ENCODE peak calls at places on chromosomes 16 and 17, in nine cellular contexts. P is A673; A is right atrium auricular region; S is tibial artery; Z is AG10803; G is CD8-positive, alpha-beta T cell; T is activated CD8-positive, alpha-beta T cell treated with anti-CD3 and anti-CD28 coated beads for 36 hours; I is spleen; M is MM.1S. W is an unnamed sample.

GRCh38 chr17:58352843-58353719 is 1.1 kb upstream of the SUPT4H1 start:
- DNase-seq in I (peak), Z (peak), T (peak), S (no peak), M (peak), G (no peak), A (no peak), P (peak), W (no peak)

GRCh38 chr17:48597775-48598631 is 4.4 kb upstream of the HOXB5 start:
- DNase-seq in Z (peak), T (peak), S (peak), M (no peak), I (peak), G (peak), A (peak), P (peak), W (no peak)

GRCh38 chr17:16917995-16918394 is 53.9 kb downstream of the TNFRSF13B start:
- DNase-seq in I (peak), M (no peak), P (no peak), Z (no peak), G (no peak), T (no peak), S (peak), A (no peak), W (no peak)

GRCh38 chr17:80790021-80790765 is 201.4 kb upstream of the CHMP6 start:
- DNase-seq in Z (no peak), T (peak), S (no peak), A (no peak), G (peak), M (no peak), P (peak), I (peak), W (no peak)

GRCh38 chr16:88924834-88925539 is 52.0 kb downstream of the CBFA2T3 start:
- DNase-seq in A (peak), T (peak), Z (peak), P (peak), G (peak), I (peak), S (no peak), M (no peak), W (no peak)

GRCh38 chr16:4323845-4324478 is 8.1 kb downstream of the GLIS2 start:
- DNase-seq in S (peak), M (no peak), I (no peak), P (peak), T (no peak), A (no peak), G (no peak), Z (peak), W (no peak)

GRCh38 chr17:54956802-54957201 is 11.7 kb downstream of the COX11 start:
- DNase-seq in A (no peak), G (no peak), P (no peak), I (no peak), T (no peak), M (no peak), Z (no peak), S (no peak), W (no peak)

GRCh38 chr17:37791434-37791833 is 46.6 kb upstream of the HNF1B start:
- DNase-seq in G (peak), Z (peak), A (no peak), S (no peak), P (peak), I (no peak), M (peak), T (peak), W (no peak)

GRCh38 chr17:14672830-14673229 is 371.9 kb downstream of the HS3ST3B1 start:
- DNase-seq in G (no peak), A (no peak), I (no peak), T (no peak), M (no peak), Z (peak), S (no peak), P (no peak), W (no peak)

GRCh38 chr17:66526827-66527226 is 224.4 kb downstream of the PRKCA start:
- DNase-seq in M (no peak), I (no peak), A (no peak), T (no peak), Z (no peak), G (no peak), P (no peak), S (no peak), W (no peak)

GRCh38 chr17:18008496-18009268 is 30.3 kb downstream of the ATPAF2 start:
- DNase-seq in P (no peak), T (no peak), G (no peak), A (no peak), I (no peak), S (no peak), Z (peak), M (no peak), W (no peak)

GRCh38 chr16:23950291-23950894 is 114.6 kb downstream of the PRKCB start:
- DNase-seq in P (no peak), I (no peak), T (peak), A (no peak), G (no peak), M (no peak), S (no peak), Z (no peak), W (no peak)

GRCh38 chr16:25464058-25464457 is 206.4 kb upstream of the ZKSCAN2 start:
- DNase-seq in Z (no peak), I (no peak), S (no peak), P (peak), T (no peak), M (no peak), A (no peak), G (no peak), W (no peak)

GRCh38 chr16:88772871-88773811 is 11.9 kb downstream of the PIEZO1 start:
- DNase-seq in M (no peak), T (no peak), P (peak), I (no peak), A (no peak), S (peak), G (no peak), Z (peak), W (no peak)

GRCh38 chr17:41769985-41770384 is 16.5 kb downstream of the JUP start:
- DNase-seq in S (no peak), T (no peak), G (no peak), M (no peak), P (no peak), I (no peak), Z (no peak), A (no peak), W (no peak)

GRCh38 chr17:51166987-51167931 is 1.0 kb downstream of the NME2 start:
- DNase-seq in P (peak), S (no peak), Z (peak), M (peak), A (peak), G (peak), T (peak), I (peak), W (no peak)

GRCh38 chr17:13346592-13346991 is 255.1 kb downstream of the HS3ST3A1 start:
- DNase-seq in G (no peak), M (no peak), P (no peak), I (no peak), S (no peak), Z (no peak), T (no peak), A (no peak), W (no peak)

GRCh38 chr16:51146256-51146924 is 4.7 kb downstream of the SALL1 start:
- DNase-seq in T (no peak), M (no peak), G (no peak), S (no peak), P (peak), I (no peak), A (no peak), Z (peak), W (no peak)
- TF ChIP-seq CTCF in T (no peak), M (no peak), G (no peak), S (no peak), P (peak), I (no peak), A (no peak), Z (peak), W (peak)

DNA sequence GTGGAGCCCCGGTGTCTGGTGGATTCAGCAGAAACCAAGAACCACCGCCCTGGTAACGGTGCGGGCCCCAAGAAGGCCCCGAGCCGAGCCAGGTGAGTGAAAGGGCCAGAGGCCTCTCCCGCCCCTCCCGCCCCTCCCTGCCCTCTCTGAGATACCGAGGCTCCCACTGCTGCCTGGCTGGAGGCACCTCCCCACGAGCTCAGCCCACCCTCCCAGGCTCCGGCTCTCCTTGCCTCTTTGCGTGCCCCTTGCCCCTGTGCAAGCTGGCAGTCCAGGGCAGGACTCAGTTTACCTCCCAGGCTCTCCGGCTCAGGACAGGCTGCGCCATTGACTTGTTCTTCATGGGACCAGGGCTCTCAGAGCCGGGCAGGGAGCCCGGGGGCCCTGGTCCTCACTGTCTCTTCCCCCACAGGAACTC is 14.1 kb upstream of the MYO15B start:
- DNase-seq in I (no peak), A (no peak), P (no peak), Z (no peak), S (no peak), M (no peak), G (no peak), T (no peak), W (no peak)
- TF ChIP-seq CTCF in I (no peak), A (no peak), P (no peak), Z (no peak), S (no peak), M (no peak), G (no peak), T (no peak), W (no peak)

DNA sequence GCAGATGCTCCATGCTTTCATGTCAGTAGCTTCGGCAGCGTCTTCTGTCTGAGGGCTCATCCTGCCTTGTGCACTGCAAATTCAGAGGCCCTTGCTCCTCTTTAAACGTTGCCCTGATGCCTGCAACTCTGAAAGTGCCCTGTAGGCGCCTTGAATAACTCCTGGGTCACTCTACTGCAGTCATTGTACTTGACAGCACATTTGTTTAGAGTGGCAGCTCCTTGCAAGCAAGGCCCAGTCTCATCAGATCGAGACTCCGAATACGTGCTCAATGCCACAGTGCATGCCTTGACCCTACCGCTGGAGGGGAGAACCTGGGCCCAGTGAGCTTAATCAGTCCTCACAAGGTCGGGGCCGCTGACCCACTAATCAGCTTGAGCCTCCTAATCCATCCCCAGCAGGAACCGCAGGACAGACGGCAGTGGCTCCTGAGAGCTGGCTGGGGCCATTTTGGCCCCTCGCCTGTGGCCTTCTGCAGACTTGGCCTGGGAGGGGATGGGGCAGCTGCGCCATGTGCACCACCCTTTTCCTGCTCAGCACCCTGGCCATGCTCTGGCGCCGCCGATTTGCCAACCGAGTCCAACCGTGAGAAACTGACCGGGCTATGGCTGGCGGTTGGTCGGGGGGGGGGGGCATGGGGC is at the start of gene PRCD:
- DNase-seq in I (peak), Z (no peak), S (peak), T (no peak), P (no peak), A (no peak), M (no peak), G (no peak), W (peak)
- TF ChIP-seq CTCF in I (no peak), Z (no peak), S (no peak), T (no peak), P (no peak), A (no peak), M (no peak), G (no peak), W (no peak)

DNA sequence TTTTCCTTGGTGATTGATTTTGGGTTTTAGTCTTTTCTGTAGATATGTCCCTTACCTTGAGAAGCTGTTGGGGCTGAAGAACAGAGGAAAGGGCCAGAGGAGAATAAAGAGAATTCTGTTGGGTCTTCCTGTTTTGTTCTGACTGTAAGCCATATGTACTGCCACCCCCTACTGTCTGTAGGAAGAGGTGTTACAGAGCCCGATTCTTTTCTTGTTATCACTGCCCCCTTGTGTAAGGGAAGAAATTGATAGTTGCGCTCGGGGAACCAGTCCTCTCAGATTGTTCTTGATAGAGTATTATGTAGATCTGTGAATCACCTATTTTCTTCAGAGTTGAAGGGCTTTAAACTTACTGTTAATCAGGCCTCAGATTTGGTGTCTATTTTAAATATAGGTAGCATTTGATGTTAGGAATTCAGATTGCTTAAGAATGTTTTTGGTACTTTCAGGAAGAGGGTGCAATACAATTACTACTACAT is 2.4 kb downstream of the TANC2 start:
- DNase-seq in P (peak), I (no peak), A (no peak), T (peak), S (peak), Z (peak), M (peak), G (peak), W (no peak)
- TF ChIP-seq CTCF in P (peak), I (peak), A (peak), T (peak), S (peak), Z (peak), M (peak), G (peak), W (peak)

GRCh38 chr16:67199808-67200198 is 872 bp downstream of the ELMO3 start:
- DNase-seq in I (no peak), P (no peak), Z (no peak), M (no peak), A (no peak), T (no peak), S (no peak), G (no peak), W (no peak)
- TF ChIP-seq CTCF in I (no peak), P (no peak), Z (no peak), M (no peak), A (no peak), T (no peak), S (no peak), G (no peak), W (peak)

DNA sequence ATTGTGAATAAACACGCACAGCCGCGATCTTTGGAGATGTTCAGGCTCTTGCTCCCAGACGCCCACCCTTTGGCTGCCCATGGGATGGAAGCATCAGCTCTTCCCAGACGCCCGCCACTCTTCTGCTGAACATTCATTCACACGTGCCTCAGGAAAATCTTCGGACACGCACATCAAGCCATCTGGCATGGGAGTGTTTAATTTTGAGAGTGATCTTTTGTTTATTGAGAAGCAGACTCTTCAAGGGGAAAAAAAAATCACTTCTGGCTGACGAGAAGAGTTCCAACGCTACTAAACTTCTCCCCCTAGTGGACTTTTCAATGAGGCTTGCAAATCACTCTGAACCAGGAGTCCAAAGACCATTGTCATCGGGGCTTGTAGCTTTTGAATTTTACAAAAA is 62.0 kb upstream of the NUDT7 start:
- DNase-seq in A (no peak), T (no peak), M (no peak), Z (peak), S (no peak), I (no peak), G (no peak), P (peak), W (no peak)
- TF ChIP-seq CTCF in A (peak), T (peak), M (peak), Z (peak), S (peak), I (peak), G (no peak), P (peak), W (peak)

GRCh38 chr17:74453665-74454196 is 12.7 kb upstream of the CD300A start:
- DNase-seq in T (no peak), A (no peak), P (no peak), G (no peak), S (no peak), M (peak), I (no peak), Z (no peak), W (no peak)
- TF ChIP-seq CTCF in T (no peak), A (no peak), P (no peak), G (peak), S (no peak), M (no peak), I (peak), Z (no peak), W (no peak)

GRCh38 chr17:1002771-1003555 is 6.0 kb downstream of the TIMM22 start:
- DNase-seq in M (no peak), P (no peak), T (no peak), I (no peak), S (no peak), G (no peak), Z (peak), A (no peak), W (no peak)

GRCh38 chr17:1002412-1002753 is 5.5 kb downstream of the TIMM22 start:
- DNase-seq in S (no peak), M (no peak), Z (no peak), T (no peak), P (no peak), A (no peak), G (no peak), I (no peak), W (no peak)

GRCh38 chr17:998111-998510 is 1.2 kb downstream of the TIMM22 start:
- DNase-seq in T (no peak), I (no peak), G (no peak), S (no peak), P (no peak), A (no peak), Z (no peak), M (no peak), W (no peak)

GRCh38 chr17:1001640-1002411 is 4.9 kb downstream of the TIMM22 start:
- DNase-seq in M (no peak), P (no peak), A (no peak), S (peak), G (no peak), T (no peak), Z (peak), I (no peak), W (no peak)

DNA sequence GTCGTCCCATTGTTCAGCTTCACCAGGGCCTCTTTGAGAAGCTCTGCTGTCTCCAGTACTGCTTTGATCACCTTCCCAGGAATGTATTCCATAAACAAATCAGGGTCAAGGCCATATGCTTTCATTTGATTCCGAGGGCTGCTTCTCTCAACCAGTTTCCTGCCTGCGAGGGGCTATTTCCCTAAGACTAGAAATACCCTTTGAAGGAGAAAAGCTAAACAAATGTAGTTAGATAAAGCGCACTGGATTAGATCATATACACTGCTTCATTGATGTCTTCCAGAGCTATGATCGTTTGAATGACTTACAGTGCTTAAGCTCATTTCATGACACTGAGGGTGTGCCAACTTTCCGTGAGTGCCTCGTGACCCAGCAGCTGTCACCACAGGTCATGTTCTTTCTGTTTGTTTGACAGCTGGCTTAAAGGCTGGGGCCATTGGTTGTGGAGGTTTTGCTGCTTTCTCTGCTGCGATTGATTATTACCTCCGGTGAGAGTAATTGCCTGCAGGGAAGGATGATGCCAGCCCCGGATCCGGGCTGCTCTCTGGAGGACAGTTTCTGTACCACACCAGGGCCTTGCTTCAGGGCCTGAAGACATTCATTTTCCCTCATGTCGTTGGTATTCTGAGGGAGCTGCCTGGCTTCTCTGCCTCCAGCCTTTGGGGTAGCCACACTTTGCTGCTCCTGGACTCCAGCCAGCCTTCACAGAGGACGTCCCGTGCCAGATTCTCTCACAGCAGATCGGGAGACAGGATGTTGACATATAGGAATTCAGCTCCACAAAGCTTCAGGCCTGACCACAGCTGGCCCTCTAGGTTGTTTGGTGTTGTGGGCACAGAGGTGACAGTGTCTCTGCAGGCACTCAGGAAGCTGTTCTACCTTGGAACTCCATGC is 3.9 kb downstream of the TIMM22 start:
- DNase-seq in A (no peak), S (peak), M (no peak), I (no peak), T (no peak), P (no peak), G (no peak), Z (peak), W (no peak)
- TF ChIP-seq CTCF in A (no peak), S (no peak), M (no peak), I (no peak), T (no peak), P (no peak), G (no peak), Z (peak), W (peak)

GRCh38 chr17:28030386-28030785 is 12.1 kb upstream of the NLK start:
- DNase-seq in G (no peak), T (no peak), S (no peak), I (no peak), A (no peak), Z (no peak), P (no peak), M (no peak), W (no peak)
- TF ChIP-seq CTCF in G (no peak), T (no peak), S (no peak), I (no peak), A (no peak), Z (no peak), P (no peak), M (no peak), W (no peak)

W was measured in chondrocyte.